ENCODE peak calls at places on chromosomes 13 and 19, in five cellular contexts. One of them, this sample, is unnamed. For H3K4me1, the result is how much of the 10 kb centered on the place peaks cover.

GRCh38 chr19:4414800-4415251 is 12.4 kb downstream of the CHAF1A start:
- DNase-seq in K562: no peak
- DNase-seq in spleen: no peak
- DNase-seq in CD8-positive, alpha-beta T cell: no peak
- DNase-seq in ovary: peak
- DNase-seq in this sample: no peak

GRCh38 chr19:28351761-28352160 is 861.2 kb downstream of the UQCRFS1 start:
- DNase-seq in K562: no peak
- DNase-seq in spleen: no peak
- DNase-seq in CD8-positive, alpha-beta T cell: no peak
- DNase-seq in ovary: no peak
- DNase-seq in this sample: no peak

GRCh38 chr13:19998960-19999359 is 40.4 kb downstream of the ZMYM2 start:
- DNase-seq in K562: no peak
- DNase-seq in spleen: no peak
- DNase-seq in CD8-positive, alpha-beta T cell: no peak
- DNase-seq in ovary: no peak
- DNase-seq in this sample: no peak

GRCh38 chr13:97249797-97250495 is 27.8 kb downstream of the MBNL2 start:
- DNase-seq in K562: no peak
- DNase-seq in spleen: no peak
- DNase-seq in CD8-positive, alpha-beta T cell: no peak
- DNase-seq in ovary: no peak
- DNase-seq in this sample: no peak

GRCh38 chr13:103187621-103188020 is 121.4 kb upstream of the SLC10A2 start:
- DNase-seq in K562: no peak
- DNase-seq in spleen: no peak
- DNase-seq in CD8-positive, alpha-beta T cell: no peak
- DNase-seq in ovary: no peak
- DNase-seq in this sample: no peak

GRCh38 chr19:48963371-48964204 is 1.5 kb upstream of the FTL start:
- DNase-seq in K562: peak
- DNase-seq in spleen: peak
- DNase-seq in CD8-positive, alpha-beta T cell: peak
- DNase-seq in ovary: peak
- DNase-seq in this sample: peak

GRCh38 chr13:66468656-66469055 is 761.5 kb downstream of the PCDH9 start:
- DNase-seq in K562: no peak
- DNase-seq in spleen: no peak
- DNase-seq in CD8-positive, alpha-beta T cell: no peak
- DNase-seq in ovary: no peak
- DNase-seq in this sample: no peak

GRCh38 chr19:5094768-5095567 is 126.1 kb downstream of the KDM4B start:
- DNase-seq in K562: no peak
- DNase-seq in spleen: no peak
- DNase-seq in CD8-positive, alpha-beta T cell: no peak
- DNase-seq in ovary: no peak
- DNase-seq in this sample: no peak

GRCh38 chr19:29118384-29118783 is 94.6 kb downstream of the UQCRFS1 start:
- DNase-seq in K562: no peak
- DNase-seq in spleen: no peak
- DNase-seq in CD8-positive, alpha-beta T cell: no peak
- DNase-seq in ovary: no peak
- DNase-seq in this sample: no peak

GRCh38 chr19:15934332-15935078 is at the start of gene CYP4F11:
- DNase-seq in K562: no peak
- DNase-seq in spleen: no peak
- DNase-seq in CD8-positive, alpha-beta T cell: no peak
- DNase-seq in ovary: peak
- DNase-seq in this sample: peak

GRCh38 chr13:78060966-78061365 is 142.3 kb upstream of the EDNRB start:
- DNase-seq in K562: no peak
- DNase-seq in spleen: no peak
- DNase-seq in CD8-positive, alpha-beta T cell: no peak
- DNase-seq in ovary: no peak
- DNase-seq in this sample: no peak

GRCh38 chr13:51347099-51347498 is 7.6 kb downstream of the SERPINE3 start:
- DNase-seq in K562: no peak
- DNase-seq in spleen: no peak
- DNase-seq in CD8-positive, alpha-beta T cell: no peak
- DNase-seq in ovary: no peak
- DNase-seq in this sample: no peak

GRCh38 chr13:41457589-41458186 is 338 bp downstream of the RGCC start:
- DNase-seq in K562: peak
- DNase-seq in spleen: peak
- DNase-seq in CD8-positive, alpha-beta T cell: peak
- DNase-seq in ovary: no peak
- DNase-seq in this sample: no peak

GRCh38 chr19:18475762-18476331 is 37.9 kb upstream of the ISYNA1 start:
- DNase-seq in K562: no peak
- DNase-seq in spleen: peak
- DNase-seq in CD8-positive, alpha-beta T cell: no peak
- DNase-seq in ovary: no peak
- DNase-seq in this sample: no peak

GRCh38 chr19:50870417-50871089 is 2.7 kb upstream of the KLK2 start:
- DNase-seq in K562: peak
- DNase-seq in spleen: no peak
- DNase-seq in CD8-positive, alpha-beta T cell: no peak
- DNase-seq in ovary: no peak
- DNase-seq in this sample: no peak

GRCh38 chr13:73131247-73131646 is 72.4 kb downstream of the KLF5 start:
- DNase-seq in K562: no peak
- DNase-seq in spleen: no peak
- DNase-seq in CD8-positive, alpha-beta T cell: no peak
- DNase-seq in ovary: no peak
- DNase-seq in this sample: no peak

GRCh38 chr19:35038623-35039512 is 2.7 kb upstream of the HPN start:
- DNase-seq in K562: no peak
- DNase-seq in spleen: no peak
- DNase-seq in CD8-positive, alpha-beta T cell: no peak
- DNase-seq in ovary: no peak
- DNase-seq in this sample: peak

GRCh38 chr13:100439247-100439955 is 149.2 kb downstream of the GGACT start:
- DNase-seq in K562: no peak
- DNase-seq in spleen: no peak
- DNase-seq in CD8-positive, alpha-beta T cell: no peak
- DNase-seq in ovary: no peak
- DNase-seq in this sample: no peak

DNA sequence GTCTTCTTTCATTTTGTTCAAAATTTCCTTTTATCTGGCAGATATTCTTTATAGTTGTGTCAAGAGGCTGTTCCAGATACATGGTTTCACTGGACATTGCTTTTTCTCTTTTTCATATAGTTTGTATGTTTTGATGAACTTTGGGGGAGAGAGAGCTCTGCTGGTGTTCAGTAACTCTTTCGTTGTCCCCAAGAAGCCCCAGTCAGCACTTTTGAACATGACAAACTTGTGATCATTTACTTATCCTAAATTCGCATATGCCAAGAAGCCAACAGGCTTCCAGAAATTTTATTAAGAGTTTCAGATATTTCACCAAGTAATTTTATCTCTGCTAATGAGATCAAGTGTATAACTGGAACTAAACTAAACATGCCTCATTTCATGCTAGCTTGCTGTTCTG is 275.8 kb upstream of the GPC6 start:
- DNase-seq in K562: no peak
- DNase-seq in spleen: no peak
- DNase-seq in CD8-positive, alpha-beta T cell: no peak
- DNase-seq in ovary: no peak
- DNase-seq in this sample: no peak
- H3K4me3 ChIP-seq in K562: no peak
- H3K4me3 ChIP-seq in spleen: no peak
- H3K4me3 ChIP-seq in CD8-positive, alpha-beta T cell: no peak
- H3K4me3 ChIP-seq in ovary: no peak
- H3K4me3 ChIP-seq in this sample: no peak

GRCh38 chr19:11379857-11380350 is 4.2 kb downstream of the EPOR start:
- DNase-seq in K562: no peak
- DNase-seq in spleen: no peak
- DNase-seq in CD8-positive, alpha-beta T cell: no peak
- DNase-seq in ovary: no peak
- DNase-seq in this sample: no peak

GRCh38 chr19:11375143-11375948 is 880 bp downstream of the SWSAP1 start:
- DNase-seq in K562: peak
- DNase-seq in spleen: peak
- DNase-seq in CD8-positive, alpha-beta T cell: peak
- DNase-seq in ovary: peak
- DNase-seq in this sample: no peak

GRCh38 chr19:11377237-11377636 is 2.8 kb downstream of the SWSAP1 start:
- DNase-seq in K562: peak
- DNase-seq in spleen: no peak
- DNase-seq in CD8-positive, alpha-beta T cell: no peak
- DNase-seq in ovary: peak
- DNase-seq in this sample: peak

GRCh38 chr19:11378319-11379189 is 4.1 kb downstream of the SWSAP1 start:
- DNase-seq in K562: peak
- DNase-seq in spleen: peak
- DNase-seq in CD8-positive, alpha-beta T cell: no peak
- DNase-seq in ovary: peak
- DNase-seq in this sample: no peak

GRCh38 chr19:11377756-11378155 is 3.3 kb downstream of the SWSAP1 start:
- DNase-seq in K562: no peak
- DNase-seq in spleen: no peak
- DNase-seq in CD8-positive, alpha-beta T cell: no peak
- DNase-seq in ovary: no peak
- DNase-seq in this sample: no peak
- H3K4me1 ChIP-seq in K562: half or more
- H3K4me1 ChIP-seq in spleen: half or more
- H3K4me1 ChIP-seq in CD8-positive, alpha-beta T cell: under half
- H3K4me1 ChIP-seq in ovary: under half
- H3K4me1 ChIP-seq in this sample: under half

GRCh38 chr13:108176685-108177274 is 38.6 kb downstream of the LIG4 start:
- DNase-seq in K562: peak
- DNase-seq in spleen: no peak
- DNase-seq in CD8-positive, alpha-beta T cell: peak
- DNase-seq in ovary: no peak
- DNase-seq in this sample: no peak
- TF ChIP-seq CTCF in K562: peak
- TF ChIP-seq CTCF in spleen: peak
- TF ChIP-seq CTCF in CD8-positive, alpha-beta T cell: peak
- TF ChIP-seq CTCF in ovary: no peak
- TF ChIP-seq CTCF in this sample: no peak

GRCh38 chr13:98328511-98328910 is 151.4 kb upstream of the RNF113B start:
- DNase-seq in K562: no peak
- DNase-seq in spleen: no peak
- DNase-seq in CD8-positive, alpha-beta T cell: no peak
- DNase-seq in ovary: no peak
- DNase-seq in this sample: no peak
- H3K4me3 ChIP-seq in K562: no peak
- H3K4me3 ChIP-seq in spleen: no peak
- H3K4me3 ChIP-seq in CD8-positive, alpha-beta T cell: no peak
- H3K4me3 ChIP-seq in ovary: no peak
- H3K4me3 ChIP-seq in this sample: no peak

This sample was measured in gastrocnemius medialis.